ENCODE peak calls at places on chromosome 10, in eight cellular contexts. W, Z, A, Q, C, Y, P and U are unnamed samples.

GRCh38 chr10:11893749-11894278 is 70.7 kb downstream of the PROSER2 start:
- DNase-seq in W (no peak), Z (no peak), A (peak), Q (no peak), C (no peak), Y (no peak), P (no peak), U (no peak)

GRCh38 chr10:788796-789748 is 99.6 kb upstream of the DIP2C start:
- DNase-seq in W (peak), Z (peak), A (peak), Q (peak), C (peak), Y (peak), P (peak), U (no peak)

GRCh38 chr10:69317175-69318086 is 39.1 kb downstream of the HK1 start:
- DNase-seq in W (peak), Z (no peak), A (no peak), Q (no peak), C (no peak), Y (no peak), P (no peak), U (no peak)

GRCh38 chr10:16386855-16387254 is 50.0 kb upstream of the PTER start:
- DNase-seq in W (no peak), Z (no peak), A (no peak), Q (no peak), C (no peak), Y (no peak), P (no peak), U (no peak)

GRCh38 chr10:101291254-101292193 is 62.3 kb upstream of the LBX1 start:
- DNase-seq in W (no peak), Z (peak), A (no peak), Q (peak), C (peak), Y (no peak), P (peak), U (no peak)

GRCh38 chr10:43846187-43846680 is 197.6 kb upstream of the ZNF32 start:
- DNase-seq in W (no peak), Z (peak), A (no peak), Q (peak), C (no peak), Y (no peak), P (peak), U (peak)

GRCh38 chr10:101485681-101486554 is 102.1 kb downstream of the POLL start:
- DNase-seq in W (no peak), Z (no peak), A (no peak), Q (no peak), C (peak), Y (no peak), P (no peak), U (no peak)

GRCh38 chr10:125093199-125093841 is 67.0 kb downstream of the CTBP2 start:
- DNase-seq in W (no peak), Z (peak), A (peak), Q (peak), C (peak), Y (peak), P (peak), U (no peak)

GRCh38 chr10:112448903-112449302 is 1.9 kb downstream of the VTI1A start:
- DNase-seq in W (no peak), Z (no peak), A (no peak), Q (no peak), C (no peak), Y (no peak), P (no peak), U (no peak)

GRCh38 chr10:34288634-34289033 is 526.5 kb downstream of the PARD3 start:
- DNase-seq in W (peak), Z (no peak), A (no peak), Q (no peak), C (no peak), Y (no peak), P (no peak), U (no peak)

GRCh38 chr10:9382199-9382598 is 1327.7 kb downstream of the GATA3 start:
- DNase-seq in W (no peak), Z (no peak), A (no peak), Q (no peak), C (no peak), Y (no peak), P (no peak), U (no peak)

GRCh38 chr10:110481948-110482347 is 15.8 kb upstream of the DUSP5 start:
- DNase-seq in W (no peak), Z (no peak), A (no peak), Q (no peak), C (no peak), Y (no peak), P (no peak), U (no peak)

GRCh38 chr10:62373995-62374861 is at the start of gene ZNF365:
- DNase-seq in W (peak), Z (peak), A (peak), Q (peak), C (peak), Y (no peak), P (peak), U (peak)

GRCh38 chr10:34713875-34714274 is 101.2 kb downstream of the PARD3 start:
- DNase-seq in W (no peak), Z (no peak), A (no peak), Q (no peak), C (no peak), Y (no peak), P (no peak), U (no peak)

GRCh38 chr10:133336131-133337078 is at the start of gene CALY:
- DNase-seq in W (no peak), Z (no peak), A (peak), Q (no peak), C (no peak), Y (no peak), P (no peak), U (peak)

GRCh38 chr10:29379208-29379607 is 90.3 kb downstream of the LYZL1 start:
- DNase-seq in W (no peak), Z (no peak), A (no peak), Q (no peak), C (no peak), Y (no peak), P (no peak), U (no peak)

GRCh38 chr10:60399343-60399742 is 9.7 kb upstream of the ANK3 start:
- DNase-seq in W (no peak), Z (no peak), A (no peak), Q (no peak), C (no peak), Y (no peak), P (no peak), U (no peak)

GRCh38 chr10:120415709-120416330 is 41.2 kb upstream of the PLPP4 start:
- DNase-seq in W (no peak), Z (no peak), A (no peak), Q (peak), C (no peak), Y (no peak), P (no peak), U (no peak)

GRCh38 chr10:115918812-115919211 is 354.2 kb downstream of the GFRA1 start:
- DNase-seq in W (no peak), Z (no peak), A (no peak), Q (peak), C (no peak), Y (peak), P (no peak), U (no peak)

GRCh38 chr10:22251751-22252285 is 34.0 kb upstream of the EBLN1 start:
- DNase-seq in W (peak), Z (peak), A (peak), Q (no peak), C (peak), Y (no peak), P (peak), U (peak)

GRCh38 chr10:43671659-43672555 is 23.2 kb upstream of the ZNF32 start:
- DNase-seq in W (peak), Z (no peak), A (peak), Q (peak), C (peak), Y (no peak), P (no peak), U (no peak)

GRCh38 chr10:323651-324293 is 188.5 kb downstream of the ZMYND11 start:
- DNase-seq in W (peak), Z (peak), A (peak), Q (peak), C (peak), Y (peak), P (peak), U (peak)

GRCh38 chr10:34689053-34689452 is 126.0 kb downstream of the PARD3 start:
- DNase-seq in W (no peak), Z (no peak), A (no peak), Q (peak), C (no peak), Y (no peak), P (no peak), U (no peak)

GRCh38 chr10:31320598-31321211 is 1.7 kb downstream of the ZEB1 start:
- DNase-seq in W (peak), Z (peak), A (no peak), Q (peak), C (peak), Y (no peak), P (peak), U (peak)

GRCh38 chr10:111128331-111129167 is 51.7 kb downstream of the ADRA2A start:
- DNase-seq in W (no peak), Z (no peak), A (no peak), Q (peak), C (no peak), Y (no peak), P (no peak), U (no peak)

GRCh38 chr10:64115913-64116643 is 594.9 kb downstream of the REEP3 start:
- DNase-seq in W (no peak), Z (no peak), A (no peak), Q (peak), C (no peak), Y (no peak), P (no peak), U (no peak)

GRCh38 chr10:4947635-4948596 is 15.3 kb upstream of the AKR1C1 start:
- DNase-seq in W (no peak), Z (no peak), A (no peak), Q (peak), C (no peak), Y (peak), P (no peak), U (no peak)

GRCh38 chr10:119821172-119821571 is 51.5 kb downstream of the MCMBP start:
- DNase-seq in W (no peak), Z (no peak), A (no peak), Q (no peak), C (no peak), Y (no peak), P (no peak), U (no peak)

GRCh38 chr10:24331457-24331856 is 122.5 kb downstream of the KIAA1217 start:
- DNase-seq in W (peak), Z (peak), A (no peak), Q (peak), C (peak), Y (no peak), P (peak), U (no peak)

GRCh38 chr10:117955171-117955570 is 91.6 kb downstream of the RAB11FIP2 start:
- DNase-seq in W (no peak), Z (no peak), A (no peak), Q (no peak), C (no peak), Y (no peak), P (no peak), U (no peak)

GRCh38 chr10:49353026-49353894 is 42.6 kb downstream of the DRGX start:
- DNase-seq in W (no peak), Z (no peak), A (no peak), Q (no peak), C (no peak), Y (no peak), P (no peak), U (no peak)

GRCh38 chr10:100697070-100697469 is 48.3 kb upstream of the PAX2 start:
- DNase-seq in W (no peak), Z (no peak), A (no peak), Q (peak), C (no peak), Y (no peak), P (no peak), U (no peak)

GRCh38 chr10:32938554-32939061 is 19.4 kb downstream of the ITGB1 start:
- DNase-seq in W (no peak), Z (peak), A (no peak), Q (no peak), C (no peak), Y (no peak), P (peak), U (no peak)

GRCh38 chr10:114551310-114551972 is 106.6 kb downstream of the ABLIM1 start:
- DNase-seq in W (no peak), Z (peak), A (peak), Q (no peak), C (peak), Y (no peak), P (peak), U (no peak)

GRCh38 chr10:104589871-104590270 is 51.2 kb upstream of the SORCS3 start:
- DNase-seq in W (peak), Z (no peak), A (no peak), Q (peak), C (no peak), Y (peak), P (no peak), U (no peak)
- H3K4me3 ChIP-seq in W (no peak), Z (no peak), A (no peak), Q (no peak), C (no peak), Y (no peak), P (no peak), U (no peak)

DNA sequence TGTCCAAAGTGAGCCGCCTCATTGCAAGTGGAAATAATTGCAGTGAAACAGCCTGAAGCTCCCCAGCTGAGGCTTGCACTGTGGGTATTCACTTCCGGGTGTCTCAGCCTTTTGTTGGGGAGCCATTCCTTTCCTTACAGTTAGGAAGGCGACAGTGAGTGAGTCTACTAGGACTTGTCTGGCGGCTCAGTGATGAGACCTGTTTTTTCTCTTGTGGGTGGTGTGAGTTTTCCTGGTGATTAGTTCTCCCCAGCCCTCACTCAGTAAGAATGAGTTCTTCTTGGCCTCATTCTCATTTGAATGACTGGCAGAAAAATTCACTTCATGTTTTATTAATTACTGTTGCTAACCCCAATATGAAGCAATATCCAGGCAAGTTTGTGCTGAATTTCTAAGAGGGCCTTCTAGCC is 2.6 kb downstream of the PGAM1 start:
- DNase-seq in W (no peak), Z (no peak), A (no peak), Q (peak), C (no peak), Y (no peak), P (no peak), U (peak)
- H3K27ac ChIP-seq in W (no peak), Z (no peak), A (no peak), Q (peak), C (no peak), Y (no peak), P (peak), U (peak)

GRCh38 chr10:14396441-14397048 is 65.8 kb upstream of the FRMD4A start:
- DNase-seq in W (peak), Z (no peak), A (no peak), Q (peak), C (no peak), Y (peak), P (no peak), U (no peak)

GRCh38 chr10:14386202-14386593 is 55.5 kb upstream of the FRMD4A start:
- DNase-seq in W (peak), Z (no peak), A (no peak), Q (peak), C (no peak), Y (peak), P (no peak), U (no peak)

GRCh38 chr10:14394179-14394578 is 63.5 kb upstream of the FRMD4A start:
- DNase-seq in W (no peak), Z (no peak), A (no peak), Q (no peak), C (no peak), Y (no peak), P (no peak), U (no peak)

GRCh38 chr10:14389981-14390590 is 59.4 kb upstream of the FRMD4A start:
- DNase-seq in W (no peak), Z (no peak), A (no peak), Q (no peak), C (no peak), Y (no peak), P (no peak), U (peak)

DNA sequence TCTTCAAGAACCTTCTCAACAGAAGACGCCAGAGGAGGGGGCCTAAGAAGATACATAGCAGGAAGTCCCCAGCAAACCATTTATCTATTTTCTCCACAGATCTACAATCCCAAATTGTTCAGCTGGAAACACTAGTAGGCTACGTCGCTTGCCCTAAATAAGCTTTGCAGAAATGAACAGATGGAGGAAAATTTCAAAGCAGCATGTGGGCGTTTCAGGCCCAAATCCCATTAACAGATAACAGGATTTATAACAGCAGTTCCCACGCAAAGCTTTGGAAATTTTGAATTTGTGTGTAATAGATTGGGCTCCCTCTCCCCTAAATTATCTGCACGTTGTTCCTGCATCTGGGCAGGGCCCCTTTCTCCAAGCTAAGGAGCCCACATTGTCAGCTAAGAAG is 60.6 kb upstream of the FRMD4A start:
- DNase-seq in W (no peak), Z (no peak), A (no peak), Q (no peak), C (no peak), Y (no peak), P (no peak), U (no peak)
- H3K4me3 ChIP-seq in W (no peak), Z (no peak), A (no peak), Q (no peak), C (no peak), Y (no peak), P (no peak), U (no peak)

GRCh38 chr10:75575940-75576339 is 144.5 kb downstream of the LRMDA start:
- DNase-seq in W (no peak), Z (no peak), A (no peak), Q (no peak), C (no peak), Y (no peak), P (no peak), U (no peak)
- H3K27ac ChIP-seq in W (no peak), Z (no peak), A (no peak), Q (no peak), C (no peak), Y (no peak), P (no peak), U (no peak)